ENCODE peak calls at places on chromosomes 4 and X, in eight cellular contexts. C is effector memory CD4-positive, alpha-beta T cell; L is heart right ventricle; G is adipocyte; E is Caco-2; P is HAP-1; W is hepatocyte; S is psoas muscle. M is an unnamed sample. For H3K27me3 and H3K9me3, the result is how much of the 10 kb centered on the place peaks cover.

GRCh38 chr4:88674989-88675388 is 22.6 kb downstream of the NAP1L5 start:
- DNase-seq in C (no peak), L (no peak), G (no peak), E (no peak), P (no peak), W (no peak), S (no peak), M (no peak)

GRCh38 chrX:130944230-130944629 is 41.2 kb upstream of the ENOX2 start:
- DNase-seq in C (no peak), L (no peak), G (no peak), E (no peak), P (peak), W (no peak), S (no peak), M (no peak)

GRCh38 chr4:76601791-76602190 is 166.8 kb downstream of the SHROOM3 start:
- DNase-seq in C (no peak), L (no peak), G (peak), E (no peak), P (no peak), W (no peak), S (no peak), M (no peak)

GRCh38 chr4:154626793-154627484 is 14.5 kb upstream of the FGG start:
- DNase-seq in C (peak), L (peak), G (peak), E (peak), P (peak), W (peak), S (peak), M (peak)

GRCh38 chrX:134377537-134377936 is 82.4 kb upstream of the HPRT1 start:
- DNase-seq in C (no peak), L (no peak), G (peak), E (peak), P (peak), W (peak), S (no peak), M (peak)

GRCh38 chr4:44448548-44449443 is at the start of gene KCTD8:
- DNase-seq in C (no peak), L (peak), G (peak), E (peak), P (peak), W (peak), S (peak), M (peak)

GRCh38 chr4:18923496-18924161 is 902.1 kb upstream of the LCORL start:
- DNase-seq in C (no peak), L (no peak), G (no peak), E (no peak), P (no peak), W (no peak), S (no peak), M (no peak)

GRCh38 chrX:70476934-70477733 is 32.5 kb downstream of the DLG3 start:
- DNase-seq in C (no peak), L (peak), G (peak), E (no peak), P (peak), W (peak), S (no peak), M (peak)

GRCh38 chr4:132493476-132493875 is 655.6 kb upstream of the PCDH10 start:
- DNase-seq in C (no peak), L (no peak), G (peak), E (no peak), P (no peak), W (no peak), S (no peak), M (no peak)

GRCh38 chr4:28225005-28225404 is 1364.4 kb downstream of the STIM2 start:
- DNase-seq in C (no peak), L (no peak), G (no peak), E (peak), P (peak), W (peak), S (no peak), M (no peak)

GRCh38 chr4:68271851-68272756 is 26.6 kb upstream of the TMPRSS11B start:
- DNase-seq in C (no peak), L (no peak), G (peak), E (no peak), P (peak), W (peak), S (no peak), M (peak)

GRCh38 chr4:6293097-6293445 is 23.4 kb downstream of the WFS1 start:
- DNase-seq in C (no peak), L (no peak), G (no peak), E (no peak), P (no peak), W (no peak), S (no peak), M (no peak)

GRCh38 chrX:150429577-150429976 is 66.5 kb downstream of the MAMLD1 start:
- DNase-seq in C (no peak), L (no peak), G (peak), E (no peak), P (no peak), W (no peak), S (no peak), M (no peak)

GRCh38 chr4:150152764-150153163 is 74.5 kb downstream of the DCLK2 start:
- DNase-seq in C (no peak), L (no peak), G (no peak), E (no peak), P (peak), W (no peak), S (no peak), M (no peak)

GRCh38 chrX:13515181-13515930 is 54.0 kb upstream of the EGFL6 start:
- DNase-seq in C (no peak), L (no peak), G (peak), E (no peak), P (no peak), W (no peak), S (no peak), M (no peak)

GRCh38 chr4:88660446-88661294 is 37.0 kb downstream of the NAP1L5 start:
- DNase-seq in C (no peak), L (no peak), G (peak), E (no peak), P (no peak), W (no peak), S (no peak), M (no peak)

DNA sequence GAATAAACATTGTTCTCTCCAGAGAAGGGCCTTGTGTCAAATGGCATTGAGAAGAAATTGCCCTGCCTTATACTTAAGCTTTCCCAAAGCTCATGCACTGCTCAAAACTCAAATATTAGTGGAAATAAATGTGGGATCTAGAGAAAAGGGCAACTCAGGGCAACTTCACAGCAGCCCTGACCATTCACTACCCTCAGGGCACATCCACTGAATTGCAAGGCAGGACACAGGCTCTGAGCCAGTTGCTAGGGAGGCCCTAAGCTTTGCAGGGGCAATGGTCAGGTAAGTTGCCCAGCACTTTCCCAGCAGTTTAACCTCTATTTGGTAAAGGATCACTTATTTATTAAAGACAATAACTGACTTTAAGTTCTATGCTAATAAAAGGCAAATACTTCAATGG is 255.3 kb upstream of the TEX13A start:
- DNase-seq in C (no peak), L (no peak), G (peak), E (no peak), P (no peak), W (no peak), S (no peak), M (no peak)
- H3K4me3 ChIP-seq in C (no peak), L (no peak), G (no peak), E (no peak), P (no peak), W (no peak), S (no peak), M (no peak)

GRCh38 chrX:115234220-115234557 is 293 bp upstream of the LRCH2 start:
- DNase-seq in C (no peak), L (no peak), G (peak), E (no peak), P (no peak), W (no peak), S (no peak), M (no peak)
- H3K27me3 ChIP-seq in C (under half), L (under half), G (under half), E (under half), P (under half), W (under half), S (under half), M (under half)

DNA sequence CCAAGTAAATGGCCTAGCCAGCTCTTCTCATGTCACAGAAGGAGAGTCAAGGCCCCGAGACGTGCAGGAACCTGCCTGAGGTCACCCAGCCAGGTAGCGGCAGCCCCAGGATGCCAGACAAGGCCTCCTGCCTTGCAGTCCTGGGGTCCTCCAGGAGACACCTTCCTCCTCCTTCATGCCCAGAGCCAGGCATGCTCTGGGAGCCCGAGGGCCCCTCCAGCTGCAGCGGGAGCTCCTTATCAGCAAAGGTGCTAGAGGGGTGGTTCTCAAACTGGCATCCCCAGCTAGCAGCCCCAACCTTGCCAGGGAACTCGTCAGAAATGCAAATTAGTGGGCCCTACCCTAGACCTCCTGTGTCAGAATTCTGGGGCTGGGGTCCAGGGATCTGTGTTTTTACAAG is 56.2 kb upstream of the AFAP1 start:
- DNase-seq in C (no peak), L (no peak), G (no peak), E (no peak), P (no peak), W (no peak), S (peak), M (no peak)
- H3K9me3 ChIP-seq in C (under half), L (under half), G (under half), E (under half), P (under half), W (under half), S (under half), M (under half)

GRCh38 chrX:65667157-65667502 is 324 bp upstream of the MSN start:
- DNase-seq in C (no peak), L (no peak), G (no peak), E (no peak), P (no peak), W (no peak), S (no peak), M (no peak)
- H3K4me3 ChIP-seq in C (no peak), L (peak), G (no peak), E (no peak), P (peak), W (no peak), S (peak), M (no peak)

GRCh38 chrX:91435465-91435864 is 826 bp downstream of the PABPC5 start:
- DNase-seq in C (no peak), L (no peak), G (peak), E (no peak), P (no peak), W (peak), S (no peak), M (no peak)
- H3K27me3 ChIP-seq in C (under half), L (under half), G (under half), E (under half), P (under half), W (under half), S (under half), M (under half)

DNA sequence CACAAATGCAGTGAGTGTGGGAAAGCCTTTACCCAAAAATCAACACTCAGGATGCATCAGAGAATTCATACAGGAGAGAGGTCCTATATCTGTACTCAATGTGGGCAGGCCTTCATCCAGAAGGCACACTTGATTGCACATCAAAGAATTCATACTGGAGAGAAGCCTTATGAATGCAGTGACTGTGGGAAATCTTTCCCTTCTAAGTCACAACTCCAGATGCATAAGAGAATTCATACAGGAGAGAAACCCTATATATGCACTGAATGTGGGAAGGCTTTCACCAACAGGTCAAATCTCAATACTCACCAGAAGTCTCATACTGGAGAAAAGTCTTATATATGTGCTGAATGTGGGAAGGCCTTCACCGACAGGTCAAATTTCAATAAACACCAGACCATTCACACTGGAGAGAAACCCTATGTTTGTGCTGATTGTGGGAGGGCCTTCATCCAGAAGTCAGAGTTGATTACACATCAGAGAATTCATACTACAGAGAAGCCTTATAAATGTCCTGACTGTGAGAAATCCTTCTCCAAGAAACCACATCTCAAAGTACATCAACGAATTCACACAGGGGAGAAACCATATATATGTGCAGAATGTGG is 79.3 kb downstream of the ZNF81 start:
- DNase-seq in C (no peak), L (no peak), G (no peak), E (no peak), P (no peak), W (no peak), S (no peak), M (no peak)
- H3K9me3 ChIP-seq in C (under half), L (under half), G (half or more), E (under half), P (under half), W (under half), S (half or more), M (under half)

GRCh38 chrX:22060451-22060940 is 28.4 kb downstream of the PHEX start:
- DNase-seq in C (no peak), L (no peak), G (peak), E (no peak), P (no peak), W (no peak), S (no peak), M (no peak)
- H3K4me3 ChIP-seq in C (no peak), L (no peak), G (no peak), E (no peak), P (no peak), W (no peak), S (no peak), M (no peak)

DNA sequence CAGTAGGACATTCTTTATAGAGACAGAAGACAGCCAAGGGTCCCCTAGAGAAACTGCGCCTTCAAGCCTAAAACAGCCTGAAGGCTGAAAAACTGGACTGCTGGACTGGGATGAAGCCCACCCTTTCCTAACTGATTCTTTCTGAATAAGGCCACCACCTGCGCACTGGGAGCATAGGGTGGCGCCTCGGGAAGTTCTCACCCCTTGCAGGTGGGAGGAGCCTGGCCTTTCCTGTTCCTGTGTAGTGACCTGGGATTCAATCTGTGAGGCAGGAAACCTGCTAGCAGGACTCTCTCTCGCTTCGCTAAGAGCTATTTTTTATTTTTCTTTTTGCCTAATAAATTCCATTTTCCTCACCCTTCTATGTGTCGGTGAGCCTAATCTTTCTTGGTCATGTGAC is 61.8 kb upstream of the KLHL13 start:
- DNase-seq in C (no peak), L (no peak), G (no peak), E (no peak), P (no peak), W (no peak), S (no peak), M (no peak)
- H3K27me3 ChIP-seq in C (under half), L (under half), G (under half), E (under half), P (under half), W (under half), S (under half), M (under half)